ENCODE peak calls at places on chromosomes 7 and 10, in five cellular contexts. K is psoas muscle, F is adrenal gland, C is fibroblast of pulmonary artery, H is A549. A is an unnamed sample.

GRCh38 chr7:96236198-96237039 is 85.5 kb downstream of the SLC25A13 start:
- DNase-seq in K (peak; percentile 60), H (no peak), F (peak; percentile 47), C (peak; percentile 97), A (no peak)

GRCh38 chr7:107559864-107560263 is 3.9 kb downstream of the COG5 start:
- DNase-seq in H (no peak), F (no peak), C (peak; percentile 67), K (no peak), A (no peak)

GRCh38 chr10:47255033-47255813 is 44.8 kb upstream of the GDF10 start:
- DNase-seq in F (no peak), H (no peak), K (no peak), C (no peak), A (no peak)

GRCh38 chr7:31975546-31975945 is 94.7 kb downstream of the PDE1C start:
- DNase-seq in C (no peak), F (no peak), H (no peak), K (no peak), A (no peak)

GRCh38 chr10:48698971-48699627 is 14.4 kb downstream of the WDFY4 start:
- DNase-seq in F (no peak), C (no peak), H (no peak), K (no peak), A (no peak)

GRCh38 chr10:97059006-97059871 is 126.5 kb downstream of the SLIT1 start:
- DNase-seq in F (no peak), H (no peak), C (no peak), K (no peak), A (no peak)

GRCh38 chr10:108362956-108363355 is 1198.5 kb upstream of the SORCS1 start:
- DNase-seq in F (no peak), K (no peak), H (no peak), C (no peak), A (no peak)

GRCh38 chr10:69901623-69902505 is 100.2 kb downstream of the COL13A1 start:
- DNase-seq in F (peak; percentile 26), H (peak; percentile 52), K (peak; percentile 79), C (peak; percentile 62), A (no peak)

GRCh38 chr7:128084896-128085608 is 53.8 kb upstream of the LRRC4 start:
- DNase-seq in F (peak; percentile 85), C (peak; percentile 40), H (no peak), K (no peak), A (no peak)

GRCh38 chr10:123134915-123135414 is 805 bp upstream of the HMX3 start:
- DNase-seq in K (no peak), C (no peak), F (no peak), H (no peak), A (no peak)

GRCh38 chr10:110609592-110609991 is 34.5 kb upstream of the RBM20 start:
- DNase-seq in K (peak; percentile 71), C (no peak), H (peak; percentile 57), F (no peak), A (no peak)

GRCh38 chr10:132685921-132686680 is 99.8 kb downstream of the NKX6-2 start:
- DNase-seq in C (no peak), K (peak; percentile 25), F (no peak), H (no peak), A (no peak)

GRCh38 chr7:69078997-69079769 is 519.1 kb upstream of the AUTS2 start:
- DNase-seq in C (no peak), F (no peak), H (no peak), K (no peak), A (no peak)

GRCh38 chr7:105141068-105141467 is 127.1 kb downstream of the KMT2E start:
- DNase-seq in K (no peak), F (no peak), H (peak; percentile 40), C (peak; percentile 64), A (no peak)

GRCh38 chr7:39428221-39428620 is 138.0 kb upstream of the YAE1 start:
- DNase-seq in F (no peak), K (no peak), C (peak; percentile 77), H (peak; percentile 23), A (no peak)

GRCh38 chr7:94650652-94651051 is 5.3 kb downstream of the SGCE start:
- DNase-seq in C (no peak), H (no peak), K (no peak), F (no peak), A (no peak)

GRCh38 chr7:88243345-88243909 is 23.6 kb upstream of the SRI start:
- DNase-seq in F (peak; percentile 34), C (peak; percentile 75), K (no peak), H (peak; percentile 56), A (no peak)

GRCh38 chr7:1811850-1812692 is 142.0 kb downstream of the ELFN1 start:
- DNase-seq in H (peak; percentile 27), K (peak; percentile 56), C (no peak), F (no peak), A (no peak)

GRCh38 chr7:1813394-1814088 is 143.5 kb downstream of the ELFN1 start:
- DNase-seq in F (no peak), H (no peak), C (no peak), K (no peak), A (no peak)

GRCh38 chr7:1810961-1811849 is 141.1 kb downstream of the ELFN1 start:
- DNase-seq in C (peak; percentile 29), K (no peak), H (no peak), F (no peak), A (no peak)

GRCh38 chr7:1814089-1814811 is 144.2 kb downstream of the ELFN1 start:
- DNase-seq in K (no peak), C (no peak), H (no peak), F (no peak), A (no peak)

GRCh38 chr7:1812693-1813393 is 142.8 kb downstream of the ELFN1 start:
- DNase-seq in K (no peak), F (no peak), C (no peak), H (no peak), A (no peak)
- TF ChIP-seq CTCF in K (no peak), F (no peak), C (peak; percentile 11), H (no peak), A (no peak)

GRCh38 chr10:114691442-114691941 is 33.4 kb upstream of the ABLIM1 start:
- DNase-seq in K (no peak), H (no peak), C (peak; percentile 50), F (no peak), A (no peak)

GRCh38 chr10:114697061-114697598 is 39.1 kb upstream of the ABLIM1 start:
- DNase-seq in H (no peak), C (no peak), F (peak; percentile 66), K (no peak), A (no peak)

GRCh38 chr10:114698271-114699185 is 40.5 kb upstream of the ABLIM1 start:
- DNase-seq in C (no peak), K (no peak), H (no peak), F (no peak), A (no peak)

GRCh38 chr10:114694062-114694461 is 36.0 kb upstream of the ABLIM1 start:
- DNase-seq in F (no peak), H (no peak), C (no peak), K (no peak), A (no peak)

GRCh38 chr10:114694735-114695134 is 36.7 kb upstream of the ABLIM1 start:
- DNase-seq in C (peak; percentile 41), F (no peak), H (peak; percentile 57), K (no peak), A (no peak)
- TF ChIP-seq CTCF in C (peak; percentile 62), F (peak; percentile 29), H (peak; percentile 74), K (no peak), A (no peak)

DNA sequence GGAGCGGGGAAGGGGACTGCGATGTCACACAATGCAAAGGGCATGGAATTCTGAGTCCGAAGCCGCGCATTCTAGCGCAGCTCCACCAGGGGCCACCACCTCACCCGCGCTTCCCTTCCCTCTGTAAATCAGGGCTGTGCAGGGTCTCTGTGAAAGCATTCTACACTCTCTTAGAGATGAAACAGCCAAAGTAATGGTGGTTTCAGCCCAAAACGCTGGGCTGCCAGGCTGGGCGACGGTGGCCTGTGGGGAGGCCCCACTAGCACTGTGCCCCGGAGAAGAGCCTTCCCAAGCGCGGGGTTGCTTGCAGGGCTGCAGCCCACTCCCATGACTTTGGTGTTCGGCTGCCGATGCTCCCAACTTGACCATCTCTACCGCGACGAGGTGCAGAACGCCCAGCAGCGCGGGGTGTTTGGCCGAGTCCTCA is 11.4 kb downstream of the ATG9B start:
- DNase-seq in H (peak; percentile 54), K (no peak), F (no peak), C (peak; percentile 49), A (no peak)
- TF ChIP-seq CTCF in H (peak; percentile 52), K (peak; percentile 30), F (no peak), C (peak; percentile 70), A (no peak)

GRCh38 chr10:59606551-59606961 is 103.1 kb downstream of the SLC16A9 start:
- DNase-seq in F (no peak), C (peak; percentile 45), K (no peak), H (no peak), A (no peak)

GRCh38 chr10:59607971-59608370 is 101.7 kb downstream of the SLC16A9 start:
- DNase-seq in K (no peak), C (no peak), H (no peak), F (no peak), A (no peak)

GRCh38 chr10:59611048-59611447 is 98.6 kb downstream of the SLC16A9 start:
- DNase-seq in H (no peak), F (no peak), C (no peak), K (no peak), A (no peak)
- TF ChIP-seq CTCF in H (no peak), F (no peak), C (no peak), K (no peak), A (no peak)

DNA sequence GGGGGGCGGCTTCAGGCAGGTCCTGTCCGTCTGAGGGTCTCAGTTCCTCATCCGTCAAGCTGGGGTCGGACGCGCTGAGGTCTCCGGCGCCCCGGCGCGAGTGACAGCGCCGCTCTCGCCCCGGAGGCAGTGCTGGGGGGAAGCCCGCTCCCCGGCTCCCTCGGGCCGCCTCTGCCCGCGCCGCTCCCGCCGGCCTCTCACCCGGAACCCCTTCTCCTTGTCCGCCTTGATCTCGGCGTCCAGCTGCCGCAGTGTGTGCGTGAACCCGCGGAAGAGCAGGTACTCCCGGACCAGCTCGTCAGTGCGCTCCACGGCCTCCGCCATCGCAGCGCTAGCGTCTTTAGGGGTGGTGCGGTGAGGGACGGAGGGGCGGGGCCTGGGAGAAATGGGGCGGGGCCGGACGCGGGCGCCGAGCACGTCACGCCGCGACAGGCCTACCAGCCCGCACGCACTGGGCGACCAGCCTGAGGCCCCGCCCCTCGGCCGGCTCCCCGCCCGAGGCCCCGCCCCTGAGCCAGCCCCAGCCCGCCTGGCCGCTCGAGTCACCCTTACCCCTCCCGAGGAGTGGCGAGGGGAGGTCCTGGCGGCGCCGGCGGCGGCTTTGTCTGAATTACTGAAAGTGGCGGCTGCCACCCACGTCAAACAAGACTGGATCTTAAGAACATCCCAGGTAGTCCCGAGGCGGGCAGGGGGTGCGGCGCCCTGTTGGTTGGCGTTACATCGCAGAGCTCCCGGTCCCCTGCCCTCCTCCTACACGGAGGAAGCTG is at the start of gene WDR91:
- DNase-seq in H (peak; percentile 90), F (peak; percentile 98), K (peak; percentile 98), C (peak; percentile 91), A (peak; percentile 77)
- TF ChIP-seq CTCF in H (peak; percentile 16), F (no peak), K (no peak), C (no peak), A (no peak)

A was measured in omental fat pad.